ENCODE peak calls at places on chromosome 9, in four cellular contexts. One of them, this sample, is unnamed.

GRCh38 chr9:136172412-136173079 is 32.4 kb downstream of the LHX3 start:
- DNase-seq in breast epithelium: no peak
- DNase-seq in transverse colon: no peak
- DNase-seq in GM12892: no peak
- DNase-seq in this sample: peak; percentile 60

GRCh38 chr9:95726756-95727155 is 148.7 kb upstream of the ERCC6L2 start:
- DNase-seq in breast epithelium: no peak
- DNase-seq in transverse colon: no peak
- DNase-seq in GM12892: no peak
- DNase-seq in this sample: no peak

GRCh38 chr9:113622600-113623400 is 159.3 kb downstream of the RGS3 start:
- DNase-seq in breast epithelium: no peak
- DNase-seq in GM12892: peak; percentile 46
- DNase-seq in transverse colon: no peak
- DNase-seq in this sample: no peak

GRCh38 chr9:121133104-121133816 is 58.5 kb downstream of the CNTRL start:
- DNase-seq in GM12892: no peak
- DNase-seq in breast epithelium: no peak
- DNase-seq in transverse colon: peak; percentile 56
- DNase-seq in this sample: peak; percentile 74

GRCh38 chr9:16524823-16525222 is 345.6 kb downstream of the BNC2 start:
- DNase-seq in transverse colon: no peak
- DNase-seq in breast epithelium: no peak
- DNase-seq in GM12892: no peak
- DNase-seq in this sample: no peak

GRCh38 chr9:15468113-15468512 is 42.7 kb downstream of the PSIP1 start:
- DNase-seq in breast epithelium: no peak
- DNase-seq in transverse colon: no peak
- DNase-seq in GM12892: no peak
- DNase-seq in this sample: no peak

GRCh38 chr9:109497193-109498165 is 628 bp downstream of the PTPN3 start:
- DNase-seq in GM12892: no peak
- DNase-seq in breast epithelium: no peak
- DNase-seq in transverse colon: peak; percentile 52
- DNase-seq in this sample: peak; percentile 82

GRCh38 chr9:11457809-11458785 is 845.3 kb upstream of the PTPRD start:
- DNase-seq in transverse colon: no peak
- DNase-seq in GM12892: no peak
- DNase-seq in breast epithelium: no peak
- DNase-seq in this sample: no peak

GRCh38 chr9:93865245-93865644 is 89.9 kb downstream of the BARX1 start:
- DNase-seq in GM12892: no peak
- DNase-seq in transverse colon: no peak
- DNase-seq in breast epithelium: no peak
- DNase-seq in this sample: no peak

GRCh38 chr9:78590068-78590467 is 293.1 kb downstream of the PSAT1 start:
- DNase-seq in transverse colon: no peak
- DNase-seq in GM12892: no peak
- DNase-seq in breast epithelium: no peak
- DNase-seq in this sample: no peak

GRCh38 chr9:81069923-81070322 is 619.4 kb downstream of the TLE1 start:
- DNase-seq in transverse colon: no peak
- DNase-seq in GM12892: no peak
- DNase-seq in breast epithelium: no peak
- DNase-seq in this sample: no peak
- TF ChIP-seq POLR2AphosphoS5 in transverse colon: no peak
- TF ChIP-seq POLR2AphosphoS5 in GM12892: no peak
- TF ChIP-seq POLR2AphosphoS5 in breast epithelium: no peak
- TF ChIP-seq POLR2AphosphoS5 in this sample: no peak

DNA sequence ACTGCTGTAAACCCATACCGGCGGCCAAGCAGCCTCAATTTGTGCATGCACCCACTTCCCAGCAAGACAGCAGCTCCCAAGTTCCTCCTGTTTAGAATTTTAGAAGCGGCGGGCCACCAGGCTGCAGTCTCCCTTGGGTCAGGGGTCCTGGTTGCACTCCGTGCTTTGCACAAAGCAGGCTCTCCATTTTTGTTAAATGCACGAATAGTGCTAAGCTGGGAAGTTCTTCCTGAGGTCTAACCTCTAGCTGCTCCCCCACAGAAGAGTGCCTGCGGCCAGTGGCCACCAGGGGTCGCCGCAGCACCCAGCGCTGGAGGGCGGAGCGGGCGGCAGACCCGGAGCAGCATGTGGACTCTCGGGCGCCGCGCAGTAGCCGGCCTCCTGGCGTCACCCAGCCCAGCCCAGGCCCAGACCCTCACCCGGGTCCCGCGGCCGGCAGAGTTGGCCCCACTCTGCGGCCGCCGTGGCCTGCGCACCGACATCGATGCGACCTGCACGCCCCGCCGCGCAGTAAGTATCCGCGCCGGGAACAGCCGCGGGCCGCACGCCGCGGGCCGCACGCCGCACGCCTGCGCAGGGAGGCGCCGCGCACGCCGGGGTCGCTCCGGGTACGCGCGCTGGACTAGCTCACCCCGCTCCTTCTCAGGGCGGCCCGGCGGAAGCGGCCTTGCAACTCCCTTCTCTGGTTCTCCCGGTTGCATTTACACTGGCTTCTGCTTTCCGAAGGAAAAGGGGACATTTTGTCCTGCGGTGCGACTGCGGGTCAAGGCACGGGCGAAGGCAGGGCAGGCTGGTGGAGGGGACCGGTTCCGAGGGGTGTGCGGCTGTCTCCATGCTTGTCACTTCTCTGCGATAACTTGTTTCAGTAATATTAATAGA is at the start of gene FXN:
- DNase-seq in breast epithelium: peak; percentile 63
- DNase-seq in GM12892: peak; percentile 85
- DNase-seq in transverse colon: peak; percentile 88
- DNase-seq in this sample: peak; percentile 97
- TF ChIP-seq POLR2A in breast epithelium: no peak
- TF ChIP-seq POLR2A in GM12892: peak; percentile 78
- TF ChIP-seq POLR2A in transverse colon: peak; percentile 28
- TF ChIP-seq POLR2A in this sample: peak; percentile 52

GRCh38 chr9:127714916-127715442 is 484 bp downstream of the PTRH1 start:
- DNase-seq in transverse colon: peak; percentile 57
- DNase-seq in GM12892: no peak
- DNase-seq in breast epithelium: no peak
- DNase-seq in this sample: peak; percentile 92

GRCh38 chr9:127717766-127718165 is 1.9 kb downstream of the TTC16 start:
- DNase-seq in breast epithelium: no peak
- DNase-seq in transverse colon: no peak
- DNase-seq in GM12892: no peak
- DNase-seq in this sample: no peak

GRCh38 chr9:127716412-127716811 is 533 bp downstream of the TTC16 start:
- DNase-seq in breast epithelium: no peak
- DNase-seq in GM12892: no peak
- DNase-seq in transverse colon: no peak
- DNase-seq in this sample: no peak

GRCh38 chr9:127714020-127714835 is 1.2 kb downstream of the PTRH1 start:
- DNase-seq in GM12892: no peak
- DNase-seq in transverse colon: no peak
- DNase-seq in breast epithelium: no peak
- DNase-seq in this sample: no peak

DNA sequence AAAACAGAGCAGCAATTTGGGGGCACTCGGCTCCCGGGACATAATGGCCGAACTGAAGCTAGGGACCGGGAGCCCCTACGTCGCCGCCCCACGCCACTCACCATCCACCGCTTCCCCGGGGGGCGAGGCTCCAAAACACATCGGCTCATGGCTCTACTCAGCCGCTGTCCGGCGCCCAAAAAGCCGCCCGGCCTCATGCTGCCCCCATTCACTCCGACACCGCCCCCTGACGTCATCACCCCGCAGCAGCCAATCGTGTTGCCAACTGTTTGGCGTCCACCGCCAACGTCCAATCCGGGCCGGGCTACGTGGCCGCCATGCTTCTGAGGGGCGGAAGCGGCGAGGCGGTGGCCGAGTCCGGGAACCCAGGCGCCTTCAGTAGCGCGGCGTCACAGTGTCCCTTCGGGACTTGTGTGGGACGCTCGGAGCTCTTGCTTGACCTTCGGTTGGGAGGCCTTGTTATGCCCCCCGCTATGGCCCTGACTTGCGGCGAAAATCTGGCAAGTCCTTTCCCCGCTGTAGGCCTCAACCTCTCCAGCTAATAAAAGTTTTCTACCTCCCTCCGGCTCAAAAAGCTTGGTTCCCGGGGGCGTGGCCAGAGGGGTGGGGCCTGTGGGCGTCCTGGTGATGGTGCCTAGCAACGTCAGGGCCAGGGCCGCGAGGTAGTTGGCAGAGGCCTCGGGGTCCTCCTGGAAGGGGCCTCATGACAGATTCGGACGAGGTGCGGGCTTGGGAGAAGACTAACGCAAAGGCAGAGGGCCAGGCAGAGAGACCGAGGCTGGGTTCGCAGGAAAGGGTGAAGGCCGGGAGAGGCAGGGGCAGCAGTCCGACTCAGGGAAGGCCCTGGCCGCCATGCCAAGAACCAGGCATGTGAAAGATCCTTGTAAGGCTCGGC is at the start of the genes PTRH1 and TTC16:
- DNase-seq in GM12892: peak; percentile 99
- DNase-seq in transverse colon: peak; percentile 98
- DNase-seq in breast epithelium: peak; percentile 96
- DNase-seq in this sample: peak; percentile 99
- TF ChIP-seq POLR2AphosphoS5 in GM12892: no peak
- TF ChIP-seq POLR2AphosphoS5 in transverse colon: peak; percentile 67
- TF ChIP-seq POLR2AphosphoS5 in breast epithelium: peak; percentile 91
- TF ChIP-seq POLR2AphosphoS5 in this sample: peak; percentile 74

GRCh38 chr9:72352911-72353388 is 12.1 kb downstream of the ZFAND5 start:
- DNase-seq in breast epithelium: no peak
- DNase-seq in transverse colon: no peak
- DNase-seq in GM12892: no peak
- DNase-seq in this sample: no peak
- TF ChIP-seq POLR2A in breast epithelium: no peak
- TF ChIP-seq POLR2A in transverse colon: peak; percentile 8
- TF ChIP-seq POLR2A in GM12892: peak; percentile 34
- TF ChIP-seq POLR2A in this sample: no peak

GRCh38 chr9:122325124-122325523 is 45.7 kb upstream of the PTGS1 start:
- DNase-seq in breast epithelium: no peak
- DNase-seq in transverse colon: no peak
- DNase-seq in GM12892: no peak
- DNase-seq in this sample: no peak
- TF ChIP-seq POLR2AphosphoS5 in breast epithelium: no peak
- TF ChIP-seq POLR2AphosphoS5 in transverse colon: no peak
- TF ChIP-seq POLR2AphosphoS5 in GM12892: no peak
- TF ChIP-seq POLR2AphosphoS5 in this sample: no peak

DNA sequence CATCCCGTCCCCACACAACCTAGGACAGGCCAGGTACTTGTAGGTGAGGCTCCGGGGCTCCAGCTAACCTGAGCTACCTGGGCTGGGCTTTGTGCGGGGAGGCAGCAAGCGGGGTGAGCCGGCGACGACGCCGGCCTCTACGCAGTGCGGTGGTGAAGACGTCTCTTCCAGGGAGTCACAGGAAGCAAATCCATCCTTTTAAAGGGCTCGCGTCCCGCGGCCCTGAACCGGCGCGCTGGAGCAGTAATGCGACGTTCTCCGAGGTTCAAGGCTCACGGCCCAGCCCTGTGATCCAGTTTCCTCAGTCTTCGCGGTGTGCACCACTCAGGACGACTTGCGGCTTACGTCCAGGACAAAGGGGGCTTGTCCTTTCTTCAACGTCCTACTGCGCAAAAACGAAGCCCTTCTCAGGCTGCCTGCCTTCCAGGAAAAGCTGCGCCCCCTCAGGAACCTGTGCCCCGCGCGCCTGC is 476 bp upstream of the SPIN1 start:
- DNase-seq in breast epithelium: peak; percentile 47
- DNase-seq in GM12892: peak; percentile 12
- DNase-seq in transverse colon: peak; percentile 72
- DNase-seq in this sample: peak; percentile 91
- TF ChIP-seq POLR2A in breast epithelium: peak; percentile 10
- TF ChIP-seq POLR2A in GM12892: no peak
- TF ChIP-seq POLR2A in transverse colon: peak; percentile 92
- TF ChIP-seq POLR2A in this sample: peak; percentile 12

GRCh38 chr9:92616199-92617129 is 53.5 kb downstream of the IPPK start:
- DNase-seq in transverse colon: no peak
- DNase-seq in GM12892: no peak
- DNase-seq in breast epithelium: peak; percentile 20
- DNase-seq in this sample: no peak
- TF ChIP-seq POLR2AphosphoS5 in transverse colon: no peak
- TF ChIP-seq POLR2AphosphoS5 in GM12892: no peak
- TF ChIP-seq POLR2AphosphoS5 in breast epithelium: peak; percentile 17
- TF ChIP-seq POLR2AphosphoS5 in this sample: no peak

GRCh38 chr9:5626727-5627634 is 1.9 kb upstream of the RIC1 start:
- DNase-seq in GM12892: peak; percentile 48
- DNase-seq in transverse colon: peak; percentile 28
- DNase-seq in breast epithelium: peak; percentile 60
- DNase-seq in this sample: no peak
- TF ChIP-seq POLR2A in GM12892: peak; percentile 33
- TF ChIP-seq POLR2A in transverse colon: peak; percentile 56
- TF ChIP-seq POLR2A in breast epithelium: no peak
- TF ChIP-seq POLR2A in this sample: peak; percentile 54

GRCh38 chr9:124286292-124286931 is 28.7 kb downstream of the NEK6 start:
- DNase-seq in breast epithelium: no peak
- DNase-seq in transverse colon: peak; percentile 81
- DNase-seq in GM12892: peak; percentile 65
- DNase-seq in this sample: no peak
- TF ChIP-seq POLR2AphosphoS5 in breast epithelium: no peak
- TF ChIP-seq POLR2AphosphoS5 in transverse colon: no peak
- TF ChIP-seq POLR2AphosphoS5 in GM12892: no peak
- TF ChIP-seq POLR2AphosphoS5 in this sample: no peak